ENCODE peak calls at places on chromosomes 16 and 17, in six cellular contexts. P, S, W, K, Z and Q are unnamed samples.

GRCh38 chr17:48228720-48229119 is 121.2 kb downstream of the SNX11 start:
- DNase-seq in P (no peak), S (no peak), W (no peak), K (no peak), Z (no peak), Q (no peak)

GRCh38 chr16:4263504-4264436 is 9.1 kb downstream of the TFAP4 start:
- DNase-seq in P (no peak), S (no peak), W (peak), K (no peak), Z (peak), Q (no peak)

GRCh38 chr17:66716236-66717026 is 118.5 kb upstream of the CACNG5 start:
- DNase-seq in P (no peak), S (peak), W (no peak), K (peak), Z (peak), Q (no peak)

GRCh38 chr17:50219939-50220465 is 18.6 kb upstream of the COL1A1 start:
- DNase-seq in P (no peak), S (no peak), W (no peak), K (peak), Z (peak), Q (no peak)

GRCh38 chr17:47720754-47721533 is 12.1 kb upstream of the TBX21 start:
- DNase-seq in P (peak), S (no peak), W (peak), K (no peak), Z (peak), Q (no peak)

GRCh38 chr17:71188811-71189492 is 931.9 kb upstream of the SOX9 start:
- DNase-seq in P (no peak), S (no peak), W (no peak), K (no peak), Z (no peak), Q (no peak)

GRCh38 chr16:2486645-2487516 is 12.0 kb downstream of the TBC1D24 start:
- DNase-seq in P (peak), S (no peak), W (peak), K (no peak), Z (peak), Q (no peak)

GRCh38 chr17:45160505-45161287 is 979 bp upstream of the HEXIM2 start:
- DNase-seq in P (peak), S (peak), W (peak), K (peak), Z (peak), Q (peak)

GRCh38 chr16:73095885-73096341 is 48.0 kb upstream of the ZFHX3 start:
- DNase-seq in P (no peak), S (peak), W (no peak), K (peak), Z (peak), Q (peak)

GRCh38 chr16:65176603-65177002 is 54.7 kb upstream of the CDH11 start:
- DNase-seq in P (no peak), S (no peak), W (no peak), K (no peak), Z (peak), Q (no peak)

GRCh38 chr16:75238853-75239371 is 12.5 kb downstream of the BCAR1 start:
- DNase-seq in P (no peak), S (no peak), W (no peak), K (no peak), Z (no peak), Q (no peak)

GRCh38 chr16:88561485-88562369 is 8.5 kb upstream of the ZC3H18 start:
- DNase-seq in P (peak), S (peak), W (peak), K (no peak), Z (peak), Q (no peak)

GRCh38 chr17:59366773-59367656 is 35.6 kb downstream of the YPEL2 start:
- DNase-seq in P (no peak), S (peak), W (peak), K (no peak), Z (peak), Q (no peak)

GRCh38 chr17:18099516-18099915 is 9.0 kb upstream of the MYO15A start:
- DNase-seq in P (no peak), S (no peak), W (no peak), K (no peak), Z (no peak), Q (no peak)

GRCh38 chr17:62792122-62792800 is 15.9 kb downstream of the MARCHF10 start:
- DNase-seq in P (no peak), S (no peak), W (no peak), K (no peak), Z (no peak), Q (no peak)

GRCh38 chr16:65967376-65967775 is 399.1 kb upstream of the CDH5 start:
- DNase-seq in P (no peak), S (no peak), W (no peak), K (no peak), Z (no peak), Q (no peak)

GRCh38 chr16:56068816-56069215 is 122.5 kb upstream of the GNAO1 start:
- DNase-seq in P (no peak), S (no peak), W (no peak), K (no peak), Z (no peak), Q (no peak)

GRCh38 chr17:33500141-33500540 is 207.0 kb upstream of the ASIC2 start:
- DNase-seq in P (no peak), S (no peak), W (no peak), K (no peak), Z (no peak), Q (no peak)

GRCh38 chr17:49218941-49219913 is 8.7 kb downstream of the ABI3 start:
- DNase-seq in P (peak), S (no peak), W (peak), K (no peak), Z (peak), Q (no peak)

GRCh38 chr17:44144966-44145739 is 3.4 kb downstream of the HROB start:
- DNase-seq in P (no peak), S (no peak), W (no peak), K (no peak), Z (no peak), Q (no peak)

GRCh38 chr16:13143551-13143950 is 242.2 kb downstream of the SHISA9 start:
- DNase-seq in P (no peak), S (no peak), W (no peak), K (no peak), Z (no peak), Q (no peak)

GRCh38 chr17:81519284-81520020 is 6.9 kb upstream of the ACTG1 start:
- DNase-seq in P (peak), S (peak), W (peak), K (no peak), Z (peak), Q (peak)

GRCh38 chr17:42120161-42121065 is 754 bp downstream of the KAT2A start:
- DNase-seq in P (no peak), S (peak), W (peak), K (no peak), Z (peak), Q (no peak)

GRCh38 chr16:77599793-77600415 is 122.4 kb upstream of the NUDT7 start:
- DNase-seq in P (no peak), S (peak), W (no peak), K (no peak), Z (no peak), Q (no peak)